ENCODE peak calls at places on chromosomes 6 and 20, in nine cellular contexts. One of them, this sample, is unnamed.

GRCh38 chr6:137040393-137040792 is 4.4 kb downstream of the IL20RA start:
- DNase-seq in A549: no peak
- DNase-seq in endothelial cell: no peak
- DNase-seq in activated CD8-positive, alpha-beta T cell treated with anti-CD3 and anti-CD28 coated beads for 36 hours: no peak
- DNase-seq in GM13977: no peak
- DNase-seq in tibial nerve: no peak
- DNase-seq in heart right ventricle: no peak
- DNase-seq in tibial artery: no peak
- DNase-seq in AG10803: no peak
- DNase-seq in this sample: no peak

GRCh38 chr6:139577991-139578604 is 203.7 kb upstream of the CITED2 start:
- DNase-seq in AG10803: peak
- DNase-seq in endothelial cell: no peak
- DNase-seq in tibial artery: no peak
- DNase-seq in A549: no peak
- DNase-seq in heart right ventricle: no peak
- DNase-seq in activated CD8-positive, alpha-beta T cell treated with anti-CD3 and anti-CD28 coated beads for 36 hours: no peak
- DNase-seq in tibial nerve: no peak
- DNase-seq in GM13977: no peak
- DNase-seq in this sample: no peak

GRCh38 chr6:158642097-158642601 is 2.4 kb downstream of the DYNLT1 start:
- DNase-seq in GM13977: no peak
- DNase-seq in tibial artery: peak
- DNase-seq in A549: no peak
- DNase-seq in AG10803: peak
- DNase-seq in endothelial cell: no peak
- DNase-seq in heart right ventricle: peak
- DNase-seq in activated CD8-positive, alpha-beta T cell treated with anti-CD3 and anti-CD28 coated beads for 36 hours: no peak
- DNase-seq in tibial nerve: no peak
- DNase-seq in this sample: no peak

GRCh38 chr6:15569035-15569995 is 93.5 kb downstream of the DTNBP1 start:
- DNase-seq in heart right ventricle: no peak
- DNase-seq in AG10803: no peak
- DNase-seq in tibial artery: no peak
- DNase-seq in activated CD8-positive, alpha-beta T cell treated with anti-CD3 and anti-CD28 coated beads for 36 hours: no peak
- DNase-seq in endothelial cell: no peak
- DNase-seq in GM13977: no peak
- DNase-seq in tibial nerve: no peak
- DNase-seq in A549: no peak
- DNase-seq in this sample: no peak

GRCh38 chr6:139801571-139802321 is 427.3 kb upstream of the CITED2 start:
- DNase-seq in tibial artery: no peak
- DNase-seq in activated CD8-positive, alpha-beta T cell treated with anti-CD3 and anti-CD28 coated beads for 36 hours: no peak
- DNase-seq in AG10803: peak
- DNase-seq in endothelial cell: no peak
- DNase-seq in tibial nerve: no peak
- DNase-seq in A549: no peak
- DNase-seq in GM13977: no peak
- DNase-seq in heart right ventricle: no peak
- DNase-seq in this sample: no peak

GRCh38 chr20:11890331-11891080 is 27.2 kb upstream of the BTBD3 start:
- DNase-seq in endothelial cell: peak
- DNase-seq in tibial nerve: peak
- DNase-seq in A549: peak
- DNase-seq in heart right ventricle: peak
- DNase-seq in tibial artery: peak
- DNase-seq in AG10803: peak
- DNase-seq in GM13977: peak
- DNase-seq in activated CD8-positive, alpha-beta T cell treated with anti-CD3 and anti-CD28 coated beads for 36 hours: peak
- DNase-seq in this sample: no peak

GRCh38 chr6:781350-781961 is 88.5 kb upstream of the EXOC2 start:
- DNase-seq in activated CD8-positive, alpha-beta T cell treated with anti-CD3 and anti-CD28 coated beads for 36 hours: no peak
- DNase-seq in endothelial cell: no peak
- DNase-seq in A549: no peak
- DNase-seq in AG10803: no peak
- DNase-seq in tibial nerve: no peak
- DNase-seq in tibial artery: no peak
- DNase-seq in GM13977: no peak
- DNase-seq in heart right ventricle: no peak
- DNase-seq in this sample: peak

GRCh38 chr6:39302669-39303424 is 11.4 kb downstream of the KCNK17 start:
- DNase-seq in heart right ventricle: peak
- DNase-seq in AG10803: peak
- DNase-seq in activated CD8-positive, alpha-beta T cell treated with anti-CD3 and anti-CD28 coated beads for 36 hours: peak
- DNase-seq in GM13977: peak
- DNase-seq in A549: peak
- DNase-seq in endothelial cell: peak
- DNase-seq in tibial artery: peak
- DNase-seq in tibial nerve: peak
- DNase-seq in this sample: peak

GRCh38 chr6:93679836-93680235 is 260.5 kb upstream of the EPHA7 start:
- DNase-seq in endothelial cell: no peak
- DNase-seq in GM13977: no peak
- DNase-seq in heart right ventricle: no peak
- DNase-seq in tibial artery: no peak
- DNase-seq in tibial nerve: no peak
- DNase-seq in activated CD8-positive, alpha-beta T cell treated with anti-CD3 and anti-CD28 coated beads for 36 hours: no peak
- DNase-seq in AG10803: no peak
- DNase-seq in A549: no peak
- DNase-seq in this sample: no peak

GRCh38 chr6:44512868-44513641 is 125.5 kb downstream of the CDC5L start:
- DNase-seq in GM13977: no peak
- DNase-seq in heart right ventricle: peak
- DNase-seq in tibial artery: no peak
- DNase-seq in activated CD8-positive, alpha-beta T cell treated with anti-CD3 and anti-CD28 coated beads for 36 hours: no peak
- DNase-seq in A549: no peak
- DNase-seq in tibial nerve: no peak
- DNase-seq in endothelial cell: no peak
- DNase-seq in AG10803: peak
- DNase-seq in this sample: no peak

GRCh38 chr20:44776977-44777376 is 31.3 kb downstream of the KCNK15 start:
- DNase-seq in A549: no peak
- DNase-seq in endothelial cell: peak
- DNase-seq in tibial artery: no peak
- DNase-seq in tibial nerve: no peak
- DNase-seq in heart right ventricle: peak
- DNase-seq in GM13977: no peak
- DNase-seq in AG10803: no peak
- DNase-seq in activated CD8-positive, alpha-beta T cell treated with anti-CD3 and anti-CD28 coated beads for 36 hours: peak
- DNase-seq in this sample: no peak

GRCh38 chr6:142929751-142930358 is 15.1 kb downstream of the HIVEP2 start:
- DNase-seq in activated CD8-positive, alpha-beta T cell treated with anti-CD3 and anti-CD28 coated beads for 36 hours: no peak
- DNase-seq in tibial artery: no peak
- DNase-seq in AG10803: peak
- DNase-seq in GM13977: no peak
- DNase-seq in endothelial cell: no peak
- DNase-seq in tibial nerve: no peak
- DNase-seq in A549: no peak
- DNase-seq in heart right ventricle: no peak
- DNase-seq in this sample: no peak

GRCh38 chr6:118187568-118188164 is 280.6 kb downstream of the SLC35F1 start:
- DNase-seq in heart right ventricle: no peak
- DNase-seq in tibial nerve: no peak
- DNase-seq in activated CD8-positive, alpha-beta T cell treated with anti-CD3 and anti-CD28 coated beads for 36 hours: peak
- DNase-seq in A549: no peak
- DNase-seq in tibial artery: no peak
- DNase-seq in endothelial cell: no peak
- DNase-seq in GM13977: no peak
- DNase-seq in AG10803: peak
- DNase-seq in this sample: no peak

GRCh38 chr6:9576521-9576920 is 838.4 kb downstream of the TFAP2A start:
- DNase-seq in tibial artery: no peak
- DNase-seq in AG10803: no peak
- DNase-seq in tibial nerve: no peak
- DNase-seq in A549: no peak
- DNase-seq in GM13977: no peak
- DNase-seq in activated CD8-positive, alpha-beta T cell treated with anti-CD3 and anti-CD28 coated beads for 36 hours: no peak
- DNase-seq in endothelial cell: no peak
- DNase-seq in heart right ventricle: no peak
- DNase-seq in this sample: no peak

GRCh38 chr6:43496370-43497128 is 13.6 kb downstream of the LRRC73 start:
- DNase-seq in heart right ventricle: no peak
- DNase-seq in activated CD8-positive, alpha-beta T cell treated with anti-CD3 and anti-CD28 coated beads for 36 hours: peak
- DNase-seq in tibial artery: no peak
- DNase-seq in endothelial cell: no peak
- DNase-seq in A549: peak
- DNase-seq in tibial nerve: no peak
- DNase-seq in AG10803: peak
- DNase-seq in GM13977: peak
- DNase-seq in this sample: peak

GRCh38 chr6:10030942-10031537 is 383.8 kb downstream of the TFAP2A start:
- DNase-seq in activated CD8-positive, alpha-beta T cell treated with anti-CD3 and anti-CD28 coated beads for 36 hours: no peak
- DNase-seq in A549: no peak
- DNase-seq in AG10803: no peak
- DNase-seq in GM13977: peak
- DNase-seq in tibial nerve: no peak
- DNase-seq in tibial artery: no peak
- DNase-seq in heart right ventricle: no peak
- DNase-seq in endothelial cell: no peak
- DNase-seq in this sample: no peak

GRCh38 chr20:9149087-9149486 is 80.2 kb downstream of the PLCB4 start:
- DNase-seq in tibial artery: no peak
- DNase-seq in endothelial cell: no peak
- DNase-seq in tibial nerve: no peak
- DNase-seq in GM13977: no peak
- DNase-seq in activated CD8-positive, alpha-beta T cell treated with anti-CD3 and anti-CD28 coated beads for 36 hours: no peak
- DNase-seq in AG10803: no peak
- DNase-seq in heart right ventricle: no peak
- DNase-seq in A549: no peak
- DNase-seq in this sample: no peak

GRCh38 chr6:41696788-41697187 is 38.6 kb downstream of the TFEB start:
- DNase-seq in A549: no peak
- DNase-seq in endothelial cell: no peak
- DNase-seq in activated CD8-positive, alpha-beta T cell treated with anti-CD3 and anti-CD28 coated beads for 36 hours: no peak
- DNase-seq in tibial artery: no peak
- DNase-seq in tibial nerve: no peak
- DNase-seq in GM13977: no peak
- DNase-seq in AG10803: no peak
- DNase-seq in heart right ventricle: no peak
- DNase-seq in this sample: no peak

GRCh38 chr20:13947719-13948118 is 42.7 kb downstream of the SEL1L2 start:
- DNase-seq in activated CD8-positive, alpha-beta T cell treated with anti-CD3 and anti-CD28 coated beads for 36 hours: no peak
- DNase-seq in heart right ventricle: no peak
- DNase-seq in AG10803: no peak
- DNase-seq in A549: no peak
- DNase-seq in tibial nerve: no peak
- DNase-seq in tibial artery: no peak
- DNase-seq in GM13977: no peak
- DNase-seq in endothelial cell: no peak
- DNase-seq in this sample: no peak

GRCh38 chr20:13953227-13953626 is 37.2 kb downstream of the SEL1L2 start:
- DNase-seq in tibial artery: no peak
- DNase-seq in activated CD8-positive, alpha-beta T cell treated with anti-CD3 and anti-CD28 coated beads for 36 hours: peak
- DNase-seq in GM13977: no peak
- DNase-seq in AG10803: no peak
- DNase-seq in A549: no peak
- DNase-seq in heart right ventricle: no peak
- DNase-seq in tibial nerve: no peak
- DNase-seq in endothelial cell: no peak
- DNase-seq in this sample: no peak
- TF ChIP-seq CTCF in tibial artery: no peak
- TF ChIP-seq CTCF in activated CD8-positive, alpha-beta T cell treated with anti-CD3 and anti-CD28 coated beads for 36 hours: no peak
- TF ChIP-seq CTCF in GM13977: no peak
- TF ChIP-seq CTCF in AG10803: peak
- TF ChIP-seq CTCF in A549: no peak
- TF ChIP-seq CTCF in heart right ventricle: no peak
- TF ChIP-seq CTCF in tibial nerve: no peak
- TF ChIP-seq CTCF in endothelial cell: no peak
- TF ChIP-seq CTCF in this sample: peak

GRCh38 chr6:99613705-99614429 is 7.2 kb downstream of the PRDM13 start:
- DNase-seq in heart right ventricle: no peak
- DNase-seq in endothelial cell: no peak
- DNase-seq in tibial artery: no peak
- DNase-seq in AG10803: no peak
- DNase-seq in tibial nerve: no peak
- DNase-seq in GM13977: peak
- DNase-seq in A549: peak
- DNase-seq in activated CD8-positive, alpha-beta T cell treated with anti-CD3 and anti-CD28 coated beads for 36 hours: peak
- DNase-seq in this sample: no peak
- TF ChIP-seq CTCF in heart right ventricle: no peak
- TF ChIP-seq CTCF in endothelial cell: no peak
- TF ChIP-seq CTCF in tibial artery: no peak
- TF ChIP-seq CTCF in AG10803: no peak
- TF ChIP-seq CTCF in tibial nerve: no peak
- TF ChIP-seq CTCF in GM13977: no peak
- TF ChIP-seq CTCF in A549: no peak
- TF ChIP-seq CTCF in activated CD8-positive, alpha-beta T cell treated with anti-CD3 and anti-CD28 coated beads for 36 hours: no peak
- TF ChIP-seq CTCF in this sample: no peak

GRCh38 chr20:62494980-62495797 is 19.4 kb upstream of the GATA5 start:
- DNase-seq in tibial nerve: no peak
- DNase-seq in heart right ventricle: no peak
- DNase-seq in tibial artery: no peak
- DNase-seq in endothelial cell: no peak
- DNase-seq in AG10803: no peak
- DNase-seq in GM13977: no peak
- DNase-seq in activated CD8-positive, alpha-beta T cell treated with anti-CD3 and anti-CD28 coated beads for 36 hours: no peak
- DNase-seq in A549: no peak
- DNase-seq in this sample: no peak

GRCh38 chr20:62495798-62496325 is 20.1 kb upstream of the GATA5 start:
- DNase-seq in tibial artery: no peak
- DNase-seq in endothelial cell: no peak
- DNase-seq in AG10803: no peak
- DNase-seq in GM13977: no peak
- DNase-seq in heart right ventricle: no peak
- DNase-seq in A549: no peak
- DNase-seq in tibial nerve: no peak
- DNase-seq in activated CD8-positive, alpha-beta T cell treated with anti-CD3 and anti-CD28 coated beads for 36 hours: no peak
- DNase-seq in this sample: no peak

GRCh38 chr20:62498874-62499273 is 23.1 kb upstream of the GATA5 start:
- DNase-seq in heart right ventricle: no peak
- DNase-seq in A549: no peak
- DNase-seq in GM13977: no peak
- DNase-seq in tibial nerve: no peak
- DNase-seq in activated CD8-positive, alpha-beta T cell treated with anti-CD3 and anti-CD28 coated beads for 36 hours: no peak
- DNase-seq in AG10803: no peak
- DNase-seq in endothelial cell: no peak
- DNase-seq in tibial artery: no peak
- DNase-seq in this sample: no peak

GRCh38 chr20:62494537-62494936 is 18.7 kb upstream of the GATA5 start:
- DNase-seq in GM13977: no peak
- DNase-seq in tibial artery: no peak
- DNase-seq in heart right ventricle: peak
- DNase-seq in A549: no peak
- DNase-seq in activated CD8-positive, alpha-beta T cell treated with anti-CD3 and anti-CD28 coated beads for 36 hours: no peak
- DNase-seq in AG10803: no peak
- DNase-seq in tibial nerve: no peak
- DNase-seq in endothelial cell: no peak
- DNase-seq in this sample: no peak

GRCh38 chr20:62496525-62497218 is 20.9 kb upstream of the GATA5 start:
- DNase-seq in tibial nerve: no peak
- DNase-seq in GM13977: peak
- DNase-seq in AG10803: no peak
- DNase-seq in endothelial cell: peak
- DNase-seq in A549: no peak
- DNase-seq in tibial artery: no peak
- DNase-seq in activated CD8-positive, alpha-beta T cell treated with anti-CD3 and anti-CD28 coated beads for 36 hours: peak
- DNase-seq in heart right ventricle: no peak
- DNase-seq in this sample: peak
- TF ChIP-seq CTCF in tibial nerve: peak
- TF ChIP-seq CTCF in GM13977: peak
- TF ChIP-seq CTCF in AG10803: peak
- TF ChIP-seq CTCF in endothelial cell: peak
- TF ChIP-seq CTCF in A549: peak
- TF ChIP-seq CTCF in tibial artery: peak
- TF ChIP-seq CTCF in activated CD8-positive, alpha-beta T cell treated with anti-CD3 and anti-CD28 coated beads for 36 hours: peak
- TF ChIP-seq CTCF in heart right ventricle: peak
- TF ChIP-seq CTCF in this sample: peak

GRCh38 chr6:53151676-53152075 is 3.0 kb upstream of the GCM1 start:
- DNase-seq in A549: no peak
- DNase-seq in tibial artery: no peak
- DNase-seq in activated CD8-positive, alpha-beta T cell treated with anti-CD3 and anti-CD28 coated beads for 36 hours: peak
- DNase-seq in heart right ventricle: no peak
- DNase-seq in AG10803: no peak
- DNase-seq in GM13977: peak
- DNase-seq in tibial nerve: no peak
- DNase-seq in endothelial cell: peak
- DNase-seq in this sample: no peak
- TF ChIP-seq CTCF in A549: no peak
- TF ChIP-seq CTCF in tibial artery: no peak
- TF ChIP-seq CTCF in activated CD8-positive, alpha-beta T cell treated with anti-CD3 and anti-CD28 coated beads for 36 hours: peak
- TF ChIP-seq CTCF in heart right ventricle: peak
- TF ChIP-seq CTCF in AG10803: peak
- TF ChIP-seq CTCF in GM13977: peak
- TF ChIP-seq CTCF in tibial nerve: no peak
- TF ChIP-seq CTCF in endothelial cell: peak
- TF ChIP-seq CTCF in this sample: peak